ENCODE peak calls at places on chromosome 12, in eight cellular contexts. U, Z, P, W, J, Q, L and F are unnamed samples.

GRCh38 chr12:56448860-56449621 is at the start of gene TIMELESS:
- DNase-seq in Q (peak), Z (peak), W (peak), J (peak), U (peak), L (peak), P (peak), F (peak)

GRCh38 chr12:112170376-112170775 is 45.0 kb downstream of the TRAFD1 start:
- DNase-seq in Z (peak), Q (no peak), J (peak), P (no peak), L (no peak), U (peak), W (peak), F (no peak)

GRCh38 chr12:4027412-4027811 is 154.2 kb upstream of the PARP11 start:
- DNase-seq in Z (no peak), J (no peak), U (no peak), Q (no peak), W (no peak), P (peak), L (no peak), F (peak)

GRCh38 chr12:118391424-118391823 is 15.1 kb downstream of the SUDS3 start:
- DNase-seq in U (no peak), J (no peak), L (no peak), P (no peak), W (no peak), Z (no peak), Q (no peak), F (no peak)

GRCh38 chr12:92737855-92738850 is 35.4 kb downstream of the PLEKHG7 start:
- DNase-seq in W (no peak), U (no peak), Q (no peak), L (no peak), J (no peak), Z (no peak), P (no peak), F (no peak)

GRCh38 chr12:105218434-105218833 is 17.5 kb downstream of the APPL2 start:
- DNase-seq in Z (no peak), Q (no peak), J (no peak), L (no peak), P (no peak), W (no peak), U (no peak), F (no peak)

GRCh38 chr12:54401127-54401526 is 16.6 kb upstream of the ZNF385A start:
- DNase-seq in L (no peak), Z (no peak), U (no peak), W (no peak), P (no peak), J (no peak), Q (no peak), F (no peak)

GRCh38 chr12:56979628-56980027 is 22.2 kb upstream of the RDH16 start:
- DNase-seq in J (no peak), P (no peak), Z (no peak), U (no peak), Q (no peak), W (peak), L (no peak), F (no peak)

GRCh38 chr12:3035815-3036702 is 41.1 kb upstream of the TSPAN9 start:
- DNase-seq in Z (no peak), Q (no peak), W (no peak), U (no peak), L (no peak), J (peak), P (no peak), F (peak)

GRCh38 chr12:123131879-123132402 is 18.9 kb downstream of the PITPNM2 start:
- DNase-seq in L (no peak), J (no peak), W (no peak), Z (no peak), U (no peak), Q (no peak), P (no peak), F (no peak)

GRCh38 chr12:50677858-50678257 is 86.0 kb upstream of the ATF1 start:
- DNase-seq in U (no peak), Z (no peak), P (no peak), W (no peak), L (no peak), J (no peak), Q (no peak), F (peak)

GRCh38 chr12:52126605-52127578 is 47.4 kb downstream of the SMIM41 start:
- DNase-seq in Z (no peak), J (peak), L (no peak), Q (no peak), P (no peak), W (peak), U (peak), F (peak)

GRCh38 chr12:12794686-12795085 is 9.2 kb downstream of the APOLD1 start:
- DNase-seq in Z (no peak), U (no peak), L (no peak), Q (no peak), J (no peak), P (no peak), W (no peak), F (no peak)

GRCh38 chr12:23674064-23674463 is 275.4 kb downstream of the SOX5 start:
- DNase-seq in W (no peak), P (no peak), Z (no peak), U (no peak), Q (no peak), J (no peak), L (no peak), F (no peak)

GRCh38 chr12:101619026-101619827 is 24.5 kb downstream of the MYBPC1 start:
- DNase-seq in Q (no peak), U (no peak), P (no peak), L (no peak), J (no peak), W (no peak), Z (no peak), F (no peak)

GRCh38 chr12:69835048-69835447 is 10.0 kb downstream of the MYRFL start:
- DNase-seq in P (no peak), L (no peak), Z (no peak), J (no peak), Q (no peak), W (no peak), U (no peak), F (no peak)

GRCh38 chr12:112130461-112130998 is 5.2 kb downstream of the TRAFD1 start:
- DNase-seq in P (no peak), Q (peak), L (no peak), U (no peak), J (no peak), W (no peak), Z (no peak), F (peak)

GRCh38 chr12:77925536-77926108 is 94.9 kb downstream of the NAV3 start:
- DNase-seq in P (peak), J (peak), L (peak), U (peak), W (peak), Z (peak), Q (peak), F (peak)

GRCh38 chr12:62194031-62194430 is 66.2 kb upstream of the USP15 start:
- DNase-seq in U (no peak), P (peak), Z (no peak), J (no peak), Q (no peak), L (no peak), W (no peak), F (no peak)

GRCh38 chr12:62190921-62191746 is 69.1 kb upstream of the USP15 start:
- DNase-seq in Z (peak), Q (no peak), L (no peak), U (no peak), J (peak), W (no peak), P (no peak), F (peak)

GRCh38 chr12:62191747-62192485 is 68.3 kb upstream of the USP15 start:
- DNase-seq in Q (no peak), L (no peak), U (no peak), W (no peak), J (peak), Z (peak), P (no peak), F (no peak)

GRCh38 chr12:62194616-62195015 is 65.6 kb upstream of the USP15 start:
- DNase-seq in W (no peak), P (no peak), Z (no peak), Q (no peak), J (no peak), L (no peak), U (no peak), F (no peak)

GRCh38 chr12:62192486-62193250 is 67.5 kb upstream of the USP15 start:
- DNase-seq in W (peak), Q (peak), U (peak), L (no peak), Z (peak), P (peak), J (peak), F (peak)
- TF ChIP-seq USF2 in W (no peak), Q (no peak), U (no peak), L (no peak), Z (no peak), P (no peak), J (no peak), F (no peak)

GRCh38 chr12:130186101-130186465 is 23.8 kb downstream of the FZD10 start:
- DNase-seq in U (no peak), P (no peak), Z (no peak), W (no peak), Q (no peak), L (no peak), J (no peak), F (no peak)

GRCh38 chr12:130185455-130186100 is 23.3 kb downstream of the FZD10 start:
- DNase-seq in Z (no peak), L (no peak), J (no peak), P (no peak), W (no peak), Q (no peak), U (no peak), F (no peak)

GRCh38 chr12:130184531-130185090 is 22.3 kb downstream of the FZD10 start:
- DNase-seq in Z (no peak), J (no peak), P (no peak), L (no peak), W (no peak), Q (no peak), U (no peak), F (no peak)

GRCh38 chr12:130183585-130184370 is 21.5 kb downstream of the FZD10 start:
- DNase-seq in L (no peak), Z (no peak), J (no peak), U (no peak), W (no peak), Q (no peak), P (no peak), F (no peak)

GRCh38 chr12:130186631-130187269 is 24.5 kb downstream of the FZD10 start:
- DNase-seq in L (no peak), J (no peak), Q (no peak), U (peak), P (no peak), Z (no peak), W (no peak), F (no peak)
- TF ChIP-seq USF2 in L (no peak), J (no peak), Q (no peak), U (no peak), P (no peak), Z (no peak), W (no peak), F (no peak)

GRCh38 chr12:571795-572531 is 91.3 kb downstream of the NINJ2 start:
- DNase-seq in P (peak), Z (no peak), Q (no peak), U (peak), W (no peak), J (no peak), L (no peak), F (no peak)

GRCh38 chr12:569091-569676 is 94.1 kb downstream of the NINJ2 start:
- DNase-seq in W (no peak), J (no peak), L (no peak), Z (no peak), Q (no peak), U (no peak), P (no peak), F (no peak)

GRCh38 chr12:569803-570236 is 93.4 kb downstream of the NINJ2 start:
- DNase-seq in U (peak), P (peak), W (peak), L (no peak), Q (no peak), Z (peak), J (peak), F (peak)

GRCh38 chr12:570949-571794 is 92.1 kb downstream of the NINJ2 start:
- DNase-seq in P (peak), L (no peak), J (no peak), U (peak), Z (peak), W (peak), Q (no peak), F (peak)

GRCh38 chr12:570237-570925 is 92.9 kb downstream of the NINJ2 start:
- DNase-seq in J (peak), U (peak), P (peak), W (peak), L (no peak), Z (peak), Q (no peak), F (peak)
- TF ChIP-seq USF2 in J (no peak), U (no peak), P (no peak), W (no peak), L (no peak), Z (no peak), Q (no peak), F (no peak)

GRCh38 chr12:120678572-120678971 is 8.4 kb upstream of the MLEC start:
- DNase-seq in L (no peak), P (no peak), J (no peak), W (no peak), Q (no peak), Z (no peak), U (no peak), F (no peak)
- TF ChIP-seq USF2 in L (no peak), P (no peak), J (no peak), W (no peak), Q (no peak), Z (no peak), U (no peak), F (no peak)

DNA sequence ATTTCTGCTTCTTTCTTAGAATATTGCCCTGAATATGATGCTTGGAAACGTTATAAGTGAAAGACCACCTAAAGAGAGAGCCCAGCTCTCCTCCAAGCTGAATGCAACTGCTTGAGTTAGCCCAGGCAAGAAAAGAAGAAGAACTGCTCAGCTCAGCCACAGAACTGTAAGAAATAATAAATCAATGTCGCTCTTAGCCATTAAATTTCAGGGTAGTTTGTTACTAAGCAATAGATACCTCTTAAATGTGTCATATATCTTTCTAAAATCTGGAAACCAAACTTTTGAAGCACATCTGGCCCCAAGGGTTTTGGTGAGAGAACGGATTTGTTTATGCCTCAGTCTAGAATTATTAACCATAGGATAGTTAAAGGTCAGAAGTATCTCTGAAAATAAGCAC is 50.4 kb downstream of the SLC6A15 start:
- DNase-seq in P (no peak), Q (no peak), U (no peak), J (no peak), L (no peak), W (no peak), Z (no peak), F (no peak)
- TF ChIP-seq USF2 in P (no peak), Q (no peak), U (no peak), J (no peak), L (no peak), W (no peak), Z (no peak), F (no peak)

DNA sequence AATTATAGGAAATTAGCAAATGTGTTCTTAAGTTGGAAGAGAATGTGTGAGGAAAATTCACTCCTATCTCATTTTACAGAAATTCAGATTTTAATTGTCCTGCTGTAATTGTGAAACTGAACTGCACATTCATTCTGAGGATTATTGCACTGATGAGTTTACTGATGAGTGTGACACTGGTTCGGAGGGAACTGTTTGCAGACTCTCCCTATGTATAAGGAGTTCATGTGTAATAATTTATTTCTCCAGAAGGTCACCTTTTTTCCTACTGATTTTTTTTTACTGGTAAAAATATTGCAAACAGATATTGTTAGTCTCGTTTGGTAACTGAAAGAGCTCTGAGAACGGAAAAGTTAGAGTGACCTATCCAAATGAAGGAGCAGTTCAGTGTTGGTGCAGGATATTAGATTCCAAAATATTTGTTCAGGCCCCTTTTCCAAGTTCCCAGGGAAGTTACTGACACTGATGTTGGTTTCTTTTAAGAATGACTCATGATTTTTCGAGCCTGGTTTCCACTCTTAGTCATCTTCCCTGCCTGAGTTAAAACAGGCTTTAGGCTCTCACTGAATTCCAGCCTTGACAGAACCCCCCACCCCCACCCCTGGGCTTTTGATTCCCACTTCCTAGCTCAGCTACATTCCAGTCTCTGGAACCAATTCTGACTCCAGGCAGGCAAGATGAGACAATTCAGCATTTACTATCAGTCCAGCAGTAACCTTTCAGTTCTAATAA is 18.4 kb downstream of the ANO6 start:
- DNase-seq in L (no peak), U (peak), Q (no peak), Z (no peak), J (peak), P (peak), W (peak), F (peak)
- TF ChIP-seq USF2 in L (no peak), U (no peak), Q (no peak), Z (no peak), J (no peak), P (no peak), W (no peak), F (no peak)

DNA sequence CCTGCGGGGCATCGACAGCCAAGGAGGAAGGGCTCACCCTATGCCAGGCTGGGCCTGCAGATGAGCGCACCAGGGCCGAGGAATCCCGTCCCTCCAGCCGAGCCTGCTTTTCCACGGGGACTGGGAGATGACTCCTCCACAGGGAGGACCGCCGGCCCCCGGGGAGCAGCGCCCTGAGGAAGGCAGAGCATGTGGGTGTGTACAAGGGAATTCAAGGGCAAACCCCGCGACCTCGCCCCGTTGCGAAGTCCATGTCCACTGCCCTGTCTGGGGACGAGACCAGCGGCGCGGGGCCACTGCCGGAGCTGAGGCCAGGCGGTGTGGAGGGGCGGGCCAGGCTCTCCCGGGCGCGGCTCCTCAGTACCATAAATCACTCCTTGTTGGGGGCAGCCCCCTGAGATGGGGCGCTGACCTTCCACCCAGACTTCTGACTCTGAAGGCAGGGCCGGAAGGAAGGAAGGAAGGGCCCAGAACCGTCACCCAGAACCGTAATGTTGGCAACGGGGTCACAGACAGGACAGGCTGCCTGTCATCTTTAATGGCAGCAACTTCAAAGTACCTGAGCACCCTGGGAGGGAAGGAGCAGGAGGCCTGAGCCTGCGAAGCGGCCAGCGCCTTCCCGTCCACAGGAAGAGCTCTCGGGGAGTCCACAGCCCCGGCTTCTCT is 52.6 kb downstream of the RNF34 start:
- DNase-seq in Q (no peak), W (no peak), J (no peak), L (no peak), P (no peak), Z (no peak), U (no peak), F (no peak)
- TF ChIP-seq USF2 in Q (no peak), W (no peak), J (no peak), L (no peak), P (no peak), Z (no peak), U (no peak), F (no peak)

DNA sequence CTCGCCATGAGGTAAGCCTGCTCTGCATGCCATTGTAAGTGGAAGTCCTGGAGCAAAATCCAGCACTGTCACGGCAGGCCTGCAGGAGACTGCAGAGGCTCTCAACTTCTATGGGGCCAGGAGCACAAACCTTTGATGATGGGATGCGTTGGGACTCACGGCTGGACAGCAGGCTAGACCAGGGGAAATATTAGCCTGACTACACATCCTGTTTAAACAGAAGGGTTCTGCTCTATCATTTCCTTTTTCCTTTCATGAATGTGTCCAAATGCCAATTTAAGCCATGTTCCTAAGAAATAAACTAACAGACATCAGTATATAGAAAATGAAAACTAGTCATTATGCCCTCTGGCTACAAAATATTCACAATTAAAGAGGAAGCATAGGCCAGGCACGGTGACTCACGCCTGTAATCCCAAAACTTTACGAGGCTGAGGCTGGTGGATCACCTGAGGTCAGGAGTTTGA is 33.9 kb upstream of the RASSF8 start:
- DNase-seq in P (no peak), W (no peak), U (no peak), J (no peak), L (no peak), Q (no peak), Z (no peak), F (no peak)
- TF ChIP-seq USF2 in P (no peak), W (no peak), U (no peak), J (no peak), L (no peak), Q (no peak), Z (no peak), F (no peak)